ENCODE peak calls at places on chromosomes 7 and 10, in seven cellular contexts. One of them, this sample, is unnamed.

GRCh38 chr7:87895363-87895762 is 19.1 kb downstream of the DBF4 start:
- DNase-seq in epithelial cell of proximal tubule: no peak
- DNase-seq in A549: no peak
- DNase-seq in bronchial epithelial cell: no peak
- DNase-seq in MCF 10A: no peak
- DNase-seq in AG09319: no peak
- DNase-seq in cardiac fibroblast: no peak
- DNase-seq in this sample: no peak

GRCh38 chr7:158541330-158542010 is 46.2 kb downstream of the PTPRN2 start:
- DNase-seq in epithelial cell of proximal tubule: no peak
- DNase-seq in AG09319: no peak
- DNase-seq in A549: no peak
- DNase-seq in cardiac fibroblast: no peak
- DNase-seq in bronchial epithelial cell: no peak
- DNase-seq in MCF 10A: no peak
- DNase-seq in this sample: peak

GRCh38 chr7:113752689-113753088 is 166.1 kb downstream of the PPP1R3A start:
- DNase-seq in MCF 10A: no peak
- DNase-seq in A549: no peak
- DNase-seq in bronchial epithelial cell: no peak
- DNase-seq in AG09319: no peak
- DNase-seq in epithelial cell of proximal tubule: no peak
- DNase-seq in cardiac fibroblast: no peak
- DNase-seq in this sample: no peak

GRCh38 chr7:22831602-22832001 is 9.0 kb upstream of the TOMM7 start:
- DNase-seq in cardiac fibroblast: no peak
- DNase-seq in A549: no peak
- DNase-seq in MCF 10A: no peak
- DNase-seq in epithelial cell of proximal tubule: no peak
- DNase-seq in AG09319: no peak
- DNase-seq in bronchial epithelial cell: no peak
- DNase-seq in this sample: no peak

GRCh38 chr10:89352039-89352597 is 24.3 kb downstream of the IFIT3 start:
- DNase-seq in cardiac fibroblast: peak
- DNase-seq in epithelial cell of proximal tubule: peak
- DNase-seq in bronchial epithelial cell: peak
- DNase-seq in MCF 10A: peak
- DNase-seq in AG09319: peak
- DNase-seq in A549: peak
- DNase-seq in this sample: no peak

GRCh38 chr7:153696242-153696641 is 356.0 kb upstream of the DPP6 start:
- DNase-seq in cardiac fibroblast: no peak
- DNase-seq in bronchial epithelial cell: no peak
- DNase-seq in epithelial cell of proximal tubule: no peak
- DNase-seq in A549: no peak
- DNase-seq in MCF 10A: no peak
- DNase-seq in AG09319: no peak
- DNase-seq in this sample: no peak

GRCh38 chr7:5776894-5777645 is 4.4 kb downstream of the RNF216 start:
- DNase-seq in MCF 10A: no peak
- DNase-seq in cardiac fibroblast: no peak
- DNase-seq in AG09319: no peak
- DNase-seq in A549: no peak
- DNase-seq in epithelial cell of proximal tubule: no peak
- DNase-seq in bronchial epithelial cell: no peak
- DNase-seq in this sample: no peak

GRCh38 chr10:114962441-114962840 is 24.4 kb downstream of the TRUB1 start:
- DNase-seq in MCF 10A: no peak
- DNase-seq in cardiac fibroblast: no peak
- DNase-seq in bronchial epithelial cell: no peak
- DNase-seq in AG09319: no peak
- DNase-seq in A549: no peak
- DNase-seq in epithelial cell of proximal tubule: no peak
- DNase-seq in this sample: no peak

GRCh38 chr10:89744021-89744420 is 42.6 kb downstream of the KIF20B start:
- DNase-seq in AG09319: no peak
- DNase-seq in bronchial epithelial cell: peak
- DNase-seq in epithelial cell of proximal tubule: no peak
- DNase-seq in A549: no peak
- DNase-seq in cardiac fibroblast: peak
- DNase-seq in MCF 10A: no peak
- DNase-seq in this sample: no peak

GRCh38 chr7:34222722-34223121 is 317.4 kb downstream of the BMPER start:
- DNase-seq in epithelial cell of proximal tubule: no peak
- DNase-seq in A549: no peak
- DNase-seq in cardiac fibroblast: no peak
- DNase-seq in bronchial epithelial cell: peak
- DNase-seq in MCF 10A: no peak
- DNase-seq in AG09319: no peak
- DNase-seq in this sample: no peak

GRCh38 chr7:117588352-117588794 is 108.5 kb downstream of the CFTR start:
- DNase-seq in A549: peak
- DNase-seq in MCF 10A: peak
- DNase-seq in epithelial cell of proximal tubule: peak
- DNase-seq in bronchial epithelial cell: peak
- DNase-seq in cardiac fibroblast: peak
- DNase-seq in AG09319: no peak
- DNase-seq in this sample: peak

GRCh38 chr10:14758994-14759664 is 15.6 kb downstream of the FAM107B start:
- DNase-seq in cardiac fibroblast: no peak
- DNase-seq in MCF 10A: peak
- DNase-seq in epithelial cell of proximal tubule: no peak
- DNase-seq in bronchial epithelial cell: peak
- DNase-seq in AG09319: no peak
- DNase-seq in A549: peak
- DNase-seq in this sample: no peak

GRCh38 chr10:63549810-63550209 is 28.6 kb downstream of the REEP3 start:
- DNase-seq in MCF 10A: no peak
- DNase-seq in A549: no peak
- DNase-seq in cardiac fibroblast: no peak
- DNase-seq in bronchial epithelial cell: no peak
- DNase-seq in epithelial cell of proximal tubule: no peak
- DNase-seq in AG09319: no peak
- DNase-seq in this sample: no peak
- TF ChIP-seq CTCF in MCF 10A: no peak
- TF ChIP-seq CTCF in A549: no peak
- TF ChIP-seq CTCF in cardiac fibroblast: no peak
- TF ChIP-seq CTCF in bronchial epithelial cell: no peak
- TF ChIP-seq CTCF in epithelial cell of proximal tubule: no peak
- TF ChIP-seq CTCF in AG09319: no peak
- TF ChIP-seq CTCF in this sample: no peak

DNA sequence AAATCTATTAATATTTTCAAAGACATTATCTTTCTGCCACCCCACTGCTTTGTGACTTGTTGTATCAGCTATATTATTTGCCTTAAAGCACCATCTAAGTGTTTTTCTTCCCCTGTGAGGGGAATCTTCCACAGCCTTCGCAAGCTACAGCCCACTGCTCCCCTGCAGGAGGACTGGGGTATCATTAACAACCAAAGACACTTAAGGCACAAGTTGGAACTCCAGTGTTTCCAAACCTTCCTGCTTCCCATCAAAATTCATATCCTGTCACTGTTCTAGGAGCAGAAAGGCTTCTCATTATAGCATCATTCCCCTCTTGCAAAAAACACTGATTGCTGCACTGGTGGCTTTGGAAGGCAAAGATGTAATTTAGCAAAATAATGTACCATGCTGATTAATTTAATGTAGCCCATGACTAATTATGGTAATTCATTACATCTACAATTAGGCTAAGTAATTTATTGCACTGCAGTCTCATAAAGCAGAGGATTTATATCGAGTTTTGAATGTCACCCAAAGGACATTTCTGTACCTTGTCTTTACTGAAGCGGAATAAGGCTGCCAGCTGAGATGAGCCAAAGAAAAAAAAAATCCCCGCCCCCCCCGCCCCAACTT is 207.1 kb downstream of the SKAP2 start:
- DNase-seq in MCF 10A: no peak
- DNase-seq in AG09319: no peak
- DNase-seq in A549: no peak
- DNase-seq in cardiac fibroblast: no peak
- DNase-seq in bronchial epithelial cell: no peak
- DNase-seq in epithelial cell of proximal tubule: no peak
- DNase-seq in this sample: no peak
- TF ChIP-seq CTCF in MCF 10A: no peak
- TF ChIP-seq CTCF in AG09319: no peak
- TF ChIP-seq CTCF in A549: no peak
- TF ChIP-seq CTCF in cardiac fibroblast: no peak
- TF ChIP-seq CTCF in bronchial epithelial cell: no peak
- TF ChIP-seq CTCF in epithelial cell of proximal tubule: no peak
- TF ChIP-seq CTCF in this sample: no peak

GRCh38 chr7:50981743-50982142 is 199.0 kb upstream of the GRB10 start:
- DNase-seq in cardiac fibroblast: no peak
- DNase-seq in AG09319: no peak
- DNase-seq in bronchial epithelial cell: no peak
- DNase-seq in A549: no peak
- DNase-seq in MCF 10A: no peak
- DNase-seq in epithelial cell of proximal tubule: no peak
- DNase-seq in this sample: no peak

GRCh38 chr7:50974240-50974639 is 191.5 kb upstream of the GRB10 start:
- DNase-seq in A549: no peak
- DNase-seq in AG09319: no peak
- DNase-seq in epithelial cell of proximal tubule: no peak
- DNase-seq in MCF 10A: no peak
- DNase-seq in bronchial epithelial cell: no peak
- DNase-seq in cardiac fibroblast: no peak
- DNase-seq in this sample: no peak

GRCh38 chr7:50982626-50983025 is 199.9 kb upstream of the GRB10 start:
- DNase-seq in A549: peak
- DNase-seq in bronchial epithelial cell: no peak
- DNase-seq in MCF 10A: no peak
- DNase-seq in epithelial cell of proximal tubule: no peak
- DNase-seq in cardiac fibroblast: no peak
- DNase-seq in AG09319: no peak
- DNase-seq in this sample: no peak

GRCh38 chr7:50976064-50976463 is 193.4 kb upstream of the GRB10 start:
- DNase-seq in cardiac fibroblast: no peak
- DNase-seq in A549: no peak
- DNase-seq in epithelial cell of proximal tubule: no peak
- DNase-seq in MCF 10A: no peak
- DNase-seq in AG09319: no peak
- DNase-seq in bronchial epithelial cell: no peak
- DNase-seq in this sample: no peak

GRCh38 chr7:50978633-50979215 is 196.0 kb upstream of the GRB10 start:
- DNase-seq in A549: peak
- DNase-seq in MCF 10A: peak
- DNase-seq in AG09319: no peak
- DNase-seq in bronchial epithelial cell: no peak
- DNase-seq in epithelial cell of proximal tubule: no peak
- DNase-seq in cardiac fibroblast: peak
- DNase-seq in this sample: no peak
- TF ChIP-seq CTCF in A549: no peak
- TF ChIP-seq CTCF in MCF 10A: no peak
- TF ChIP-seq CTCF in AG09319: no peak
- TF ChIP-seq CTCF in bronchial epithelial cell: no peak
- TF ChIP-seq CTCF in epithelial cell of proximal tubule: peak
- TF ChIP-seq CTCF in cardiac fibroblast: peak
- TF ChIP-seq CTCF in this sample: no peak

GRCh38 chr7:75638607-75639070 is 100.1 kb downstream of the HIP1 start:
- DNase-seq in A549: no peak
- DNase-seq in MCF 10A: peak
- DNase-seq in cardiac fibroblast: peak
- DNase-seq in epithelial cell of proximal tubule: no peak
- DNase-seq in AG09319: no peak
- DNase-seq in bronchial epithelial cell: no peak
- DNase-seq in this sample: peak
- TF ChIP-seq CTCF in A549: no peak
- TF ChIP-seq CTCF in MCF 10A: no peak
- TF ChIP-seq CTCF in cardiac fibroblast: no peak
- TF ChIP-seq CTCF in epithelial cell of proximal tubule: no peak
- TF ChIP-seq CTCF in AG09319: no peak
- TF ChIP-seq CTCF in bronchial epithelial cell: no peak
- TF ChIP-seq CTCF in this sample: no peak

GRCh38 chr10:113078282-113078907 is 128.3 kb downstream of the TCF7L2 start:
- DNase-seq in bronchial epithelial cell: no peak
- DNase-seq in A549: no peak
- DNase-seq in cardiac fibroblast: no peak
- DNase-seq in MCF 10A: no peak
- DNase-seq in AG09319: no peak
- DNase-seq in epithelial cell of proximal tubule: no peak
- DNase-seq in this sample: no peak

GRCh38 chr10:113080061-113080460 is 130.0 kb downstream of the TCF7L2 start:
- DNase-seq in cardiac fibroblast: no peak
- DNase-seq in bronchial epithelial cell: no peak
- DNase-seq in A549: no peak
- DNase-seq in AG09319: no peak
- DNase-seq in epithelial cell of proximal tubule: no peak
- DNase-seq in MCF 10A: no peak
- DNase-seq in this sample: no peak

GRCh38 chr10:113084031-113084430 is 134.0 kb downstream of the TCF7L2 start:
- DNase-seq in AG09319: no peak
- DNase-seq in epithelial cell of proximal tubule: no peak
- DNase-seq in cardiac fibroblast: peak
- DNase-seq in MCF 10A: no peak
- DNase-seq in bronchial epithelial cell: no peak
- DNase-seq in A549: no peak
- DNase-seq in this sample: no peak

GRCh38 chr10:113076949-113077348 is 126.9 kb downstream of the TCF7L2 start:
- DNase-seq in bronchial epithelial cell: no peak
- DNase-seq in AG09319: no peak
- DNase-seq in epithelial cell of proximal tubule: no peak
- DNase-seq in MCF 10A: no peak
- DNase-seq in A549: no peak
- DNase-seq in cardiac fibroblast: no peak
- DNase-seq in this sample: no peak

GRCh38 chr10:113080621-113081229 is 130.7 kb downstream of the TCF7L2 start:
- DNase-seq in cardiac fibroblast: peak
- DNase-seq in A549: no peak
- DNase-seq in AG09319: no peak
- DNase-seq in bronchial epithelial cell: no peak
- DNase-seq in epithelial cell of proximal tubule: no peak
- DNase-seq in MCF 10A: no peak
- DNase-seq in this sample: no peak
- TF ChIP-seq CTCF in cardiac fibroblast: peak
- TF ChIP-seq CTCF in A549: peak
- TF ChIP-seq CTCF in AG09319: peak
- TF ChIP-seq CTCF in bronchial epithelial cell: no peak
- TF ChIP-seq CTCF in epithelial cell of proximal tubule: peak
- TF ChIP-seq CTCF in MCF 10A: no peak
- TF ChIP-seq CTCF in this sample: no peak